ENCODE peak calls at places on chromosomes 16 and 17, in seven cellular contexts. One of them, this sample, is unnamed.

GRCh38 chr16:23578096-23578830 is 17.9 kb downstream of the NDUFAB1 start:
- DNase-seq in kidney glomerular epithelial cell: no peak
- DNase-seq in ELF-1: peak
- DNase-seq in activated naive CD4-positive, alpha-beta T cell: no peak
- DNase-seq in fibroblast of gingiva: peak
- DNase-seq in activated T-helper 1 cell treated with anti-CD3 and anti-CD28 coated beads, Interleukin-12 subunit alpha, Interleukin-12 subunit beta, Interleukin-2, Interleukin-4 antibody, amounts not matched to agents 30 ng/mL and 10 ng/mL and 1 ng/mL, durations not matched to agents 14 hours and 24 hours and 36 hours: no peak
- DNase-seq in mucosa of gallbladder: no peak
- DNase-seq in this sample: no peak

GRCh38 chr17:78643326-78643725 is 66.1 kb upstream of the DNAH17 start:
- DNase-seq in kidney glomerular epithelial cell: no peak
- DNase-seq in ELF-1: no peak
- DNase-seq in activated naive CD4-positive, alpha-beta T cell: no peak
- DNase-seq in fibroblast of gingiva: no peak
- DNase-seq in activated T-helper 1 cell treated with anti-CD3 and anti-CD28 coated beads, Interleukin-12 subunit alpha, Interleukin-12 subunit beta, Interleukin-2, Interleukin-4 antibody, amounts not matched to agents 30 ng/mL and 10 ng/mL and 1 ng/mL, durations not matched to agents 14 hours and 24 hours and 36 hours: no peak
- DNase-seq in mucosa of gallbladder: no peak
- DNase-seq in this sample: no peak

GRCh38 chr17:9941305-9941704 is 36.2 kb upstream of the RCVRN start:
- DNase-seq in kidney glomerular epithelial cell: no peak
- DNase-seq in ELF-1: no peak
- DNase-seq in activated naive CD4-positive, alpha-beta T cell: no peak
- DNase-seq in fibroblast of gingiva: no peak
- DNase-seq in activated T-helper 1 cell treated with anti-CD3 and anti-CD28 coated beads, Interleukin-12 subunit alpha, Interleukin-12 subunit beta, Interleukin-2, Interleukin-4 antibody, amounts not matched to agents 30 ng/mL and 10 ng/mL and 1 ng/mL, durations not matched to agents 14 hours and 24 hours and 36 hours: no peak
- DNase-seq in mucosa of gallbladder: no peak
- DNase-seq in this sample: no peak

GRCh38 chr17:46085522-46085921 is 86.5 kb downstream of the STH start:
- DNase-seq in kidney glomerular epithelial cell: no peak
- DNase-seq in ELF-1: no peak
- DNase-seq in activated naive CD4-positive, alpha-beta T cell: no peak
- DNase-seq in fibroblast of gingiva: no peak
- DNase-seq in activated T-helper 1 cell treated with anti-CD3 and anti-CD28 coated beads, Interleukin-12 subunit alpha, Interleukin-12 subunit beta, Interleukin-2, Interleukin-4 antibody, amounts not matched to agents 30 ng/mL and 10 ng/mL and 1 ng/mL, durations not matched to agents 14 hours and 24 hours and 36 hours: no peak
- DNase-seq in mucosa of gallbladder: no peak
- DNase-seq in this sample: no peak

GRCh38 chr16:20884240-20884556 is 16.0 kb downstream of the DCUN1D3 start:
- DNase-seq in kidney glomerular epithelial cell: no peak
- DNase-seq in ELF-1: no peak
- DNase-seq in activated naive CD4-positive, alpha-beta T cell: no peak
- DNase-seq in fibroblast of gingiva: peak
- DNase-seq in activated T-helper 1 cell treated with anti-CD3 and anti-CD28 coated beads, Interleukin-12 subunit alpha, Interleukin-12 subunit beta, Interleukin-2, Interleukin-4 antibody, amounts not matched to agents 30 ng/mL and 10 ng/mL and 1 ng/mL, durations not matched to agents 14 hours and 24 hours and 36 hours: no peak
- DNase-seq in mucosa of gallbladder: no peak
- DNase-seq in this sample: no peak

GRCh38 chr16:3012828-3013420 is at the start of gene CLDN9:
- DNase-seq in kidney glomerular epithelial cell: no peak
- DNase-seq in ELF-1: peak
- DNase-seq in activated naive CD4-positive, alpha-beta T cell: no peak
- DNase-seq in fibroblast of gingiva: no peak
- DNase-seq in activated T-helper 1 cell treated with anti-CD3 and anti-CD28 coated beads, Interleukin-12 subunit alpha, Interleukin-12 subunit beta, Interleukin-2, Interleukin-4 antibody, amounts not matched to agents 30 ng/mL and 10 ng/mL and 1 ng/mL, durations not matched to agents 14 hours and 24 hours and 36 hours: no peak
- DNase-seq in mucosa of gallbladder: peak
- DNase-seq in this sample: no peak

GRCh38 chr17:4738136-4739121 is 1.2 kb upstream of the ZMYND15 start:
- DNase-seq in kidney glomerular epithelial cell: peak
- DNase-seq in ELF-1: peak
- DNase-seq in activated naive CD4-positive, alpha-beta T cell: no peak
- DNase-seq in fibroblast of gingiva: no peak
- DNase-seq in activated T-helper 1 cell treated with anti-CD3 and anti-CD28 coated beads, Interleukin-12 subunit alpha, Interleukin-12 subunit beta, Interleukin-2, Interleukin-4 antibody, amounts not matched to agents 30 ng/mL and 10 ng/mL and 1 ng/mL, durations not matched to agents 14 hours and 24 hours and 36 hours: no peak
- DNase-seq in mucosa of gallbladder: peak
- DNase-seq in this sample: no peak

GRCh38 chr17:74740641-74741387 is 3.8 kb downstream of the RAB37 start:
- DNase-seq in kidney glomerular epithelial cell: no peak
- DNase-seq in ELF-1: no peak
- DNase-seq in activated naive CD4-positive, alpha-beta T cell: no peak
- DNase-seq in fibroblast of gingiva: no peak
- DNase-seq in activated T-helper 1 cell treated with anti-CD3 and anti-CD28 coated beads, Interleukin-12 subunit alpha, Interleukin-12 subunit beta, Interleukin-2, Interleukin-4 antibody, amounts not matched to agents 30 ng/mL and 10 ng/mL and 1 ng/mL, durations not matched to agents 14 hours and 24 hours and 36 hours: no peak
- DNase-seq in mucosa of gallbladder: no peak
- DNase-seq in this sample: no peak

GRCh38 chr17:29066603-29067002 is 23.7 kb downstream of the PIPOX start:
- DNase-seq in kidney glomerular epithelial cell: no peak
- DNase-seq in ELF-1: no peak
- DNase-seq in activated naive CD4-positive, alpha-beta T cell: no peak
- DNase-seq in fibroblast of gingiva: no peak
- DNase-seq in activated T-helper 1 cell treated with anti-CD3 and anti-CD28 coated beads, Interleukin-12 subunit alpha, Interleukin-12 subunit beta, Interleukin-2, Interleukin-4 antibody, amounts not matched to agents 30 ng/mL and 10 ng/mL and 1 ng/mL, durations not matched to agents 14 hours and 24 hours and 36 hours: no peak
- DNase-seq in mucosa of gallbladder: no peak
- DNase-seq in this sample: no peak

GRCh38 chr17:55795098-55795497 is 44.2 kb downstream of the PCTP start:
- DNase-seq in kidney glomerular epithelial cell: no peak
- DNase-seq in ELF-1: no peak
- DNase-seq in activated naive CD4-positive, alpha-beta T cell: no peak
- DNase-seq in fibroblast of gingiva: no peak
- DNase-seq in activated T-helper 1 cell treated with anti-CD3 and anti-CD28 coated beads, Interleukin-12 subunit alpha, Interleukin-12 subunit beta, Interleukin-2, Interleukin-4 antibody, amounts not matched to agents 30 ng/mL and 10 ng/mL and 1 ng/mL, durations not matched to agents 14 hours and 24 hours and 36 hours: no peak
- DNase-seq in mucosa of gallbladder: no peak
- DNase-seq in this sample: no peak

GRCh38 chr16:58029410-58029809 is 3.9 kb downstream of the MMP15 start:
- DNase-seq in kidney glomerular epithelial cell: no peak
- DNase-seq in ELF-1: no peak
- DNase-seq in activated naive CD4-positive, alpha-beta T cell: no peak
- DNase-seq in fibroblast of gingiva: no peak
- DNase-seq in activated T-helper 1 cell treated with anti-CD3 and anti-CD28 coated beads, Interleukin-12 subunit alpha, Interleukin-12 subunit beta, Interleukin-2, Interleukin-4 antibody, amounts not matched to agents 30 ng/mL and 10 ng/mL and 1 ng/mL, durations not matched to agents 14 hours and 24 hours and 36 hours: no peak
- DNase-seq in mucosa of gallbladder: no peak
- DNase-seq in this sample: no peak

GRCh38 chr17:55825213-55825612 is 74.4 kb downstream of the PCTP start:
- DNase-seq in kidney glomerular epithelial cell: no peak
- DNase-seq in ELF-1: no peak
- DNase-seq in activated naive CD4-positive, alpha-beta T cell: no peak
- DNase-seq in fibroblast of gingiva: no peak
- DNase-seq in activated T-helper 1 cell treated with anti-CD3 and anti-CD28 coated beads, Interleukin-12 subunit alpha, Interleukin-12 subunit beta, Interleukin-2, Interleukin-4 antibody, amounts not matched to agents 30 ng/mL and 10 ng/mL and 1 ng/mL, durations not matched to agents 14 hours and 24 hours and 36 hours: no peak
- DNase-seq in mucosa of gallbladder: no peak
- DNase-seq in this sample: no peak

GRCh38 chr17:81429813-81430510 is 34.7 kb downstream of the BAHCC1 start:
- DNase-seq in kidney glomerular epithelial cell: no peak
- DNase-seq in ELF-1: no peak
- DNase-seq in activated naive CD4-positive, alpha-beta T cell: no peak
- DNase-seq in fibroblast of gingiva: peak
- DNase-seq in activated T-helper 1 cell treated with anti-CD3 and anti-CD28 coated beads, Interleukin-12 subunit alpha, Interleukin-12 subunit beta, Interleukin-2, Interleukin-4 antibody, amounts not matched to agents 30 ng/mL and 10 ng/mL and 1 ng/mL, durations not matched to agents 14 hours and 24 hours and 36 hours: no peak
- DNase-seq in mucosa of gallbladder: no peak
- DNase-seq in this sample: no peak

This sample was measured in stimulated activated naive B cell treated with anti-CD40 and anti-IgM and Interleukin-4, amounts not matched to agents 10 μg/mL and 1 μg/mL and 100 μg/mL, for 72 hours.